ENCODE peak calls at places on chromosomes 1 and 21, in five cellular contexts. One of them, this sample, is unnamed.

GRCh38 chr21:38032402-38032801 is 116.1 kb upstream of the KCNJ6 start:
- DNase-seq in HepG2: no peak
- DNase-seq in GM23338: no peak
- DNase-seq in SK-N-MC: no peak
- DNase-seq in astrocyte: no peak
- DNase-seq in this sample: no peak

GRCh38 chr1:46522184-46522968 is 29.1 kb downstream of the KNCN start:
- DNase-seq in HepG2: no peak
- DNase-seq in GM23338: no peak
- DNase-seq in SK-N-MC: peak; percentile 40
- DNase-seq in astrocyte: peak; percentile 71
- DNase-seq in this sample: peak; percentile 81

GRCh38 chr1:114134518-114134917 is 19.2 kb downstream of the SYT6 start:
- DNase-seq in HepG2: peak; percentile 23
- DNase-seq in GM23338: no peak
- DNase-seq in SK-N-MC: no peak
- DNase-seq in astrocyte: no peak
- DNase-seq in this sample: no peak

GRCh38 chr1:118988186-118989005 is at the start of gene TBX15:
- DNase-seq in HepG2: no peak
- DNase-seq in GM23338: peak; percentile 92
- DNase-seq in SK-N-MC: no peak
- DNase-seq in astrocyte: no peak
- DNase-seq in this sample: no peak

GRCh38 chr1:35915693-35916092 is 15.2 kb upstream of the AGO3 start:
- DNase-seq in HepG2: no peak
- DNase-seq in GM23338: no peak
- DNase-seq in SK-N-MC: peak; percentile 56
- DNase-seq in astrocyte: no peak
- DNase-seq in this sample: no peak

GRCh38 chr21:46384556-46384955 is 60.6 kb downstream of the PCNT start:
- DNase-seq in HepG2: no peak
- DNase-seq in GM23338: no peak
- DNase-seq in SK-N-MC: no peak
- DNase-seq in astrocyte: no peak
- DNase-seq in this sample: no peak

GRCh38 chr21:45534591-45535331 is 7.5 kb downstream of the SLC19A1 start:
- DNase-seq in HepG2: no peak
- DNase-seq in GM23338: no peak
- DNase-seq in SK-N-MC: no peak
- DNase-seq in astrocyte: no peak
- DNase-seq in this sample: no peak

GRCh38 chr1:23590058-23590783 is 30.9 kb upstream of the ID3 start:
- DNase-seq in HepG2: no peak
- DNase-seq in GM23338: no peak
- DNase-seq in SK-N-MC: no peak
- DNase-seq in astrocyte: no peak
- DNase-seq in this sample: no peak

GRCh38 chr21:45622416-45623097 is 21.0 kb upstream of the PCBP3 start:
- DNase-seq in HepG2: no peak
- DNase-seq in GM23338: no peak
- DNase-seq in SK-N-MC: no peak
- DNase-seq in astrocyte: no peak
- DNase-seq in this sample: no peak

GRCh38 chr1:179823693-179824092 is 53.9 kb downstream of the TOR1AIP2 start:
- DNase-seq in HepG2: no peak
- DNase-seq in GM23338: no peak
- DNase-seq in SK-N-MC: no peak
- DNase-seq in astrocyte: no peak
- DNase-seq in this sample: no peak

GRCh38 chr1:242205622-242206489 is 207.0 kb upstream of the MAP1LC3C start:
- DNase-seq in HepG2: no peak
- DNase-seq in GM23338: no peak
- DNase-seq in SK-N-MC: no peak
- DNase-seq in astrocyte: no peak
- DNase-seq in this sample: no peak

GRCh38 chr1:198653815-198654413 is 15.1 kb downstream of the PTPRC start:
- DNase-seq in HepG2: no peak
- DNase-seq in GM23338: no peak
- DNase-seq in SK-N-MC: peak; percentile 74
- DNase-seq in astrocyte: no peak
- DNase-seq in this sample: no peak

GRCh38 chr1:56424744-56425493 is 154.4 kb downstream of the PLPP3 start:
- DNase-seq in HepG2: peak; percentile 76
- DNase-seq in GM23338: no peak
- DNase-seq in SK-N-MC: no peak
- DNase-seq in astrocyte: peak; percentile 47
- DNase-seq in this sample: peak; percentile 42

GRCh38 chr1:214848101-214848500 is 234.4 kb upstream of the KCNK2 start:
- DNase-seq in HepG2: no peak
- DNase-seq in GM23338: no peak
- DNase-seq in SK-N-MC: no peak
- DNase-seq in astrocyte: no peak
- DNase-seq in this sample: no peak

GRCh38 chr1:221829327-221830011 is 87.6 kb upstream of the DUSP10 start:
- DNase-seq in HepG2: no peak
- DNase-seq in GM23338: no peak
- DNase-seq in SK-N-MC: no peak
- DNase-seq in astrocyte: peak; percentile 97
- DNase-seq in this sample: no peak

GRCh38 chr1:10188133-10188532 is 22.2 kb upstream of the KIF1B start:
- DNase-seq in HepG2: no peak
- DNase-seq in GM23338: no peak
- DNase-seq in SK-N-MC: no peak
- DNase-seq in astrocyte: no peak
- DNase-seq in this sample: no peak

GRCh38 chr1:241586905-241587532 is 53.1 kb downstream of the CHML start:
- DNase-seq in HepG2: no peak
- DNase-seq in GM23338: no peak
- DNase-seq in SK-N-MC: no peak
- DNase-seq in astrocyte: peak; percentile 16
- DNase-seq in this sample: no peak

GRCh38 chr21:19181604-19182140 is 778.1 kb upstream of the TMPRSS15 start:
- DNase-seq in HepG2: no peak
- DNase-seq in GM23338: no peak
- DNase-seq in SK-N-MC: no peak
- DNase-seq in astrocyte: no peak
- DNase-seq in this sample: no peak

GRCh38 chr21:33748903-33749302 is 106.6 kb downstream of the ITSN1 start:
- DNase-seq in HepG2: no peak
- DNase-seq in GM23338: no peak
- DNase-seq in SK-N-MC: no peak
- DNase-seq in astrocyte: no peak
- DNase-seq in this sample: no peak

GRCh38 chr1:110393286-110393685 is 2.5 kb upstream of the SLC16A4 start:
- DNase-seq in HepG2: no peak
- DNase-seq in GM23338: no peak
- DNase-seq in SK-N-MC: no peak
- DNase-seq in astrocyte: no peak
- DNase-seq in this sample: no peak

GRCh38 chr1:90833497-90834087 is 116.5 kb upstream of the BARHL2 start:
- DNase-seq in HepG2: no peak
- DNase-seq in GM23338: peak; percentile 20
- DNase-seq in SK-N-MC: no peak
- DNase-seq in astrocyte: no peak
- DNase-seq in this sample: no peak
- TF ChIP-seq EZH2 in HepG2: no peak
- TF ChIP-seq EZH2 in GM23338: peak; percentile 46
- TF ChIP-seq EZH2 in SK-N-MC: no peak
- TF ChIP-seq EZH2 in astrocyte: no peak
- TF ChIP-seq EZH2 in this sample: no peak

GRCh38 chr1:40132383-40133121 is 28.6 kb upstream of the RLF start:
- DNase-seq in HepG2: no peak
- DNase-seq in GM23338: peak; percentile 7
- DNase-seq in SK-N-MC: no peak
- DNase-seq in astrocyte: no peak
- DNase-seq in this sample: no peak
- H3K4me3 ChIP-seq in HepG2: no peak overlapping the region
- H3K4me3 ChIP-seq in GM23338: no peak overlapping the region
- H3K4me3 ChIP-seq in SK-N-MC: no peak overlapping the region
- H3K4me3 ChIP-seq in astrocyte: peak overlapping the region; percentile 53
- H3K4me3 ChIP-seq in this sample: no peak overlapping the region

GRCh38 chr1:41362749-41363631 is 1.8 kb downstream of the FOXO6 start:
- DNase-seq in HepG2: no peak
- DNase-seq in GM23338: no peak
- DNase-seq in SK-N-MC: no peak
- DNase-seq in astrocyte: no peak
- DNase-seq in this sample: no peak

GRCh38 chr1:41362357-41362721 is 1.1 kb downstream of the FOXO6 start:
- DNase-seq in HepG2: no peak
- DNase-seq in GM23338: no peak
- DNase-seq in SK-N-MC: no peak
- DNase-seq in astrocyte: no peak
- DNase-seq in this sample: no peak

GRCh38 chr1:41360074-41361027 is 883 bp upstream of the FOXO6 start:
- DNase-seq in HepG2: no peak
- DNase-seq in GM23338: peak; percentile 76
- DNase-seq in SK-N-MC: no peak
- DNase-seq in astrocyte: no peak
- DNase-seq in this sample: peak; percentile 69

GRCh38 chr1:41361028-41361494 is at the start of gene FOXO6:
- DNase-seq in HepG2: peak; percentile 92
- DNase-seq in GM23338: peak; percentile 99
- DNase-seq in SK-N-MC: peak; percentile 83
- DNase-seq in astrocyte: peak; percentile 86
- DNase-seq in this sample: peak; percentile 99

DNA sequence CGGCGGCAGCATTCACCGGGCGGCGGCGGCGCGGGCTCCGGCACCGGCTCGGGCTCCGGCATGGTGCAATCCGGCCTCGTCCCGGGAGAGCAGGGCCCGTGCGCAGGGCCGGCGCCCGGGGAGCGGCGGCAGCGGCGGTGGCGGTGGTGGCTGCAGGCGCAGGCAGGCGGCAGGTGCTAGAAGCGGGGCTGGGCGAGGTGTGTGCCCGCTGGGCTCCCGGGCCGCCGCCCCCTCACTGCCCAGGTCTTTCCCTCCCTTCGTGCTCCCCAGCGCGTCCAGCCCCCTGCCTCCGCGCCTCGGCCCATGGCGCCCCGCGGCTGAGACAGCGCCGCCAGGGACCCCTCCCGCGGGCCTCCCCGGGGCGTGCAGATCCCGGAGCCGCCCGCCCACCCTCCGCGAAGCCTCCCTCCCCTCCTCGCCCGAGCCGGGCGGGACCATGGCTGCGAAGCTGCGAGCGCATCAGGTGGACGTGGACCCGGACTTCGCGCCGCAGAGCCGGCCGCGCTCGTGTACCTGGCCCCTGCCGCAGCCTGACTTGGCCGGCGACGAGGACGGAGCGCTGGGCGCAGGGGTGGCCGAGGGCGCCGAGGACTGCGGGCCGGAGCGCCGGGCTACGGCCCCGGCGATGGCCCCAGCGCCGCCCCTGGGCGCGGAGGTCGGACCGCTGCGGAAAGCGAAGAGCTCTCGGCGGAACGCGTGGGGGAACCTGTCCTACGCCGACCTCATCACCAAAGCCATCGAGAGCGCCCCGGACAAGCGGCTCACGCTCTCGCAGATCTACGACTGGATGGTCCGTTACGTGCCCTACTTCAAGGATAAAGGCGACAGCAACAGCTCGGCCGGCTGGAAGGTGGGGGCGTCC is 492 bp downstream of the FOXO6 start:
- DNase-seq in HepG2: no peak
- DNase-seq in GM23338: peak; percentile 56
- DNase-seq in SK-N-MC: no peak
- DNase-seq in astrocyte: no peak
- DNase-seq in this sample: no peak
- TF ChIP-seq EZH2 in HepG2: no peak
- TF ChIP-seq EZH2 in GM23338: no peak
- TF ChIP-seq EZH2 in SK-N-MC: no peak
- TF ChIP-seq EZH2 in astrocyte: peak; percentile 78
- TF ChIP-seq EZH2 in this sample: no peak

DNA sequence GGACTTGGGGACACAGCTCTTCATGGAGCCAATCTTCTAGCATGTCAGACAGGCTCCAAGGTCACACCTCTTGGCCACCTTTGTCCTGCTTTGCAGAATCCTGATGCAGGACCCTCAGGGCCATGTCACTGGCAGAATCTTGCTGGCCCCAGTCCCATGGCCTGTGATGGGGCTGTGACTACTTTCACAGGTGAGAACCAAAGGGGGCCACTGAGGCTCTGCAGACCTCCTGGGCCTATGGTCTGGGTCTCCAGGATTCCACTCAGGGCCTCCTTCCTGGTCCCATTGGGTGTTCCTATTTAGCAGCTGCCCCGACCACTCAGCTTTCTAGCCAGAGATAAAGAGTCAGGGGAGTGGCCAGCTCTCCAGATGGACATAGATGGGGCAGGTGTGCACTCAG is 238.7 kb downstream of the MATN1 start:
- DNase-seq in HepG2: no peak
- DNase-seq in GM23338: no peak
- DNase-seq in SK-N-MC: no peak
- DNase-seq in astrocyte: no peak
- DNase-seq in this sample: no peak
- H3K4me3 ChIP-seq in HepG2: no peak overlapping the region
- H3K4me3 ChIP-seq in GM23338: no peak overlapping the region
- H3K4me3 ChIP-seq in SK-N-MC: no peak overlapping the region
- H3K4me3 ChIP-seq in astrocyte: no peak overlapping the region
- H3K4me3 ChIP-seq in this sample: no peak overlapping the region

GRCh38 chr1:65149391-65149729 is 1.4 kb downstream of the AK4 start:
- DNase-seq in HepG2: no peak
- DNase-seq in GM23338: peak; percentile 82
- DNase-seq in SK-N-MC: no peak
- DNase-seq in astrocyte: no peak
- DNase-seq in this sample: no peak

GRCh38 chr1:65149753-65150463 is 1.9 kb downstream of the AK4 start:
- DNase-seq in HepG2: no peak
- DNase-seq in GM23338: no peak
- DNase-seq in SK-N-MC: peak; percentile 32
- DNase-seq in astrocyte: no peak
- DNase-seq in this sample: no peak

GRCh38 chr1:65148548-65149390 is 766 bp downstream of the AK4 start:
- DNase-seq in HepG2: no peak
- DNase-seq in GM23338: peak; percentile 79
- DNase-seq in SK-N-MC: peak; percentile 16
- DNase-seq in astrocyte: no peak
- DNase-seq in this sample: no peak

GRCh38 chr1:65146908-65147423 is 1.0 kb upstream of the AK4 start:
- DNase-seq in HepG2: no peak
- DNase-seq in GM23338: peak; percentile 55
- DNase-seq in SK-N-MC: no peak
- DNase-seq in astrocyte: peak; percentile 20
- DNase-seq in this sample: no peak

DNA sequence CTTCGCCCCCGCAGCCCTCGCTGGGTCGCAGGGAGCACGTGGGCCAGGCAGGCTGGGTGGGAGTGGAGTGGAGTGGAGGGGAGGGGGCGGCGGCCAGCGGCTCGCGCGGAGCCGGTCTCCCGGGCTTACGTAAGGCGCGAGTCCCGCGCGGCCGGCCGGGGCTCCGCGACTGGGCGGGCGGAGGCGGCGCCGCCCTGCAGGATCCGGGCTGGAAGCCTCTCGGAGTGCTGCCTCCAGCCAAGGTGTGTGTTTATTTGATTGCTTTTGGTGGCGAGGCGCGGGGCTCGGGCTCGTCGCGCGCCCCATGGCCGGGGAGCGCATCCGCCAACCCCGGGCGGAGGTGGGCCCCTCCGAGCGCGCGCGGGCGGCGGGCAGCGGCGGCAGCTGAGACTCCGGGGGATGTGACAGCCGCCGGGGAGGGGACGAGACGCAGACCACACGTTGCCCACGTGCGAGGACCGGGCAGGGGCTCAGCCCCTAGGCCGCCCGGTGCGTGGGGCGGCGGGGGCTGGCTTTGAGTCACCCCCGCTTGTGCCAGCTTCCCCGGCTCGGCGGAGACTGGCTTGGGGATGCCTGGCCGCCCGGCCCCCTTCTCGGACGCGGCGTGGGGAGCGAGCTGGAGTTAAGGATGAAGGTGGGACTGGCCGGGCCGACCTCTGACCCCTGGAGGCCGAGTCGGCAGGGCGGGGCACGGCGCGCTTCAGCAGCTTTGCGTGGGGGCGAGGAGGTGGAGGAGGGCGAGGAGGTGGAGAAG is 402 bp upstream of the AK4 start:
- DNase-seq in HepG2: no peak
- DNase-seq in GM23338: peak; percentile 60
- DNase-seq in SK-N-MC: no peak
- DNase-seq in astrocyte: no peak
- DNase-seq in this sample: peak; percentile 45
- TF ChIP-seq EZH2 in HepG2: no peak
- TF ChIP-seq EZH2 in GM23338: no peak
- TF ChIP-seq EZH2 in SK-N-MC: no peak
- TF ChIP-seq EZH2 in astrocyte: no peak
- TF ChIP-seq EZH2 in this sample: no peak